ENCODE peak calls at places on chromosome 13, in seven cellular contexts. S is GM12878, N is H1, P is HepG2, Z is SK-N-SH, I is HCT116, K is K562. B is an unnamed sample.

GRCh38 chr13:26041476-26041875 is 10.3 kb downstream of the SHISA2 start:
- DNase-seq in S (no peak), N (no peak), P (no peak), Z (no peak), I (no peak), K (no peak), B (no peak)

GRCh38 chr13:75402787-75403186 is 79.2 kb downstream of the TBC1D4 start:
- DNase-seq in S (no peak), N (no peak), P (peak; percentile 45), Z (peak; percentile 39), I (no peak), K (no peak), B (no peak)

GRCh38 chr13:110925023-110925608 is 10.2 kb upstream of the ANKRD10 start:
- DNase-seq in S (no peak), N (no peak), P (no peak), Z (no peak), I (no peak), K (peak; percentile 49), B (no peak)

GRCh38 chr13:112056739-112057433 is 10.1 kb upstream of the SOX1 start:
- DNase-seq in S (no peak), N (no peak), P (no peak), Z (peak; percentile 40), I (no peak), K (no peak), B (no peak)

GRCh38 chr13:76646946-76647345 is 239.3 kb downstream of the KCTD12 start:
- DNase-seq in S (no peak), N (no peak), P (no peak), Z (no peak), I (no peak), K (no peak), B (no peak)

GRCh38 chr13:20221772-20222171 is 10.3 kb downstream of the GJB6 start:
- DNase-seq in S (no peak), N (no peak), P (no peak), Z (no peak), I (no peak), K (no peak), B (no peak)

GRCh38 chr13:28100149-28101121 is at the start of gene FLT3:
- DNase-seq in S (no peak), N (peak; percentile 49), P (no peak), Z (peak; percentile 59), I (peak; percentile 51), K (peak; percentile 5), B (peak; percentile 55)

GRCh38 chr13:113327391-113327765 is 30.3 kb downstream of the LAMP1 start:
- DNase-seq in S (no peak), N (no peak), P (no peak), Z (no peak), I (no peak), K (no peak), B (no peak)

GRCh38 chr13:113989585-113990300 is 15.9 kb upstream of the C13orf46 start:
- DNase-seq in S (no peak), N (no peak), P (no peak), Z (no peak), I (no peak), K (no peak), B (no peak)

GRCh38 chr13:99425485-99426341 is 75.6 kb upstream of the TM9SF2 start:
- DNase-seq in S (peak; percentile 90), N (no peak), P (no peak), Z (no peak), I (no peak), K (no peak), B (no peak)

GRCh38 chr13:57629821-57630235 is 1.7 kb upstream of the PCDH17 start:
- DNase-seq in S (no peak), N (peak; percentile 93), P (no peak), Z (peak; percentile 95), I (no peak), K (no peak), B (no peak)

GRCh38 chr13:108213946-108214345 is 1.4 kb downstream of the LIG4 start:
- DNase-seq in S (no peak), N (no peak), P (no peak), Z (no peak), I (no peak), K (no peak), B (no peak)

GRCh38 chr13:44930907-44931676 is 58.2 kb downstream of the NUFIP1 start:
- DNase-seq in S (no peak), N (no peak), P (no peak), Z (no peak), I (no peak), K (no peak), B (no peak)

GRCh38 chr13:81874681-81875661 is 1534.0 kb upstream of the SPRY2 start:
- DNase-seq in S (no peak), N (peak; percentile 91), P (peak; percentile 10), Z (no peak), I (no peak), K (no peak), B (no peak)

GRCh38 chr13:59666504-59666903 is 497.2 kb downstream of the DIAPH3 start:
- DNase-seq in S (no peak), N (no peak), P (no peak), Z (no peak), I (no peak), K (no peak), B (no peak)

GRCh38 chr13:99971576-99972189 is at the start of gene ZIC5:
- DNase-seq in S (no peak), N (peak; percentile 84), P (no peak), Z (peak; percentile 38), I (no peak), K (no peak), B (no peak)

GRCh38 chr13:22332411-22332810 is 661.5 kb downstream of the FGF9 start:
- DNase-seq in S (no peak), N (no peak), P (no peak), Z (no peak), I (no peak), K (no peak), B (no peak)

GRCh38 chr13:90951663-90952062 is 395.8 kb upstream of the MIR17HG start:
- DNase-seq in S (no peak), N (no peak), P (no peak), Z (no peak), I (no peak), K (no peak), B (no peak)

GRCh38 chr13:76271728-76272232 is 614.4 kb downstream of the KCTD12 start:
- DNase-seq in S (no peak), N (no peak), P (no peak), Z (no peak), I (no peak), K (no peak), B (no peak)

GRCh38 chr13:95494082-95494681 is 58.3 kb upstream of the CLDN10 start:
- DNase-seq in S (no peak), N (no peak), P (peak; percentile 55), Z (peak; percentile 62), I (peak; percentile 62), K (peak; percentile 62), B (peak; percentile 44)

DNA sequence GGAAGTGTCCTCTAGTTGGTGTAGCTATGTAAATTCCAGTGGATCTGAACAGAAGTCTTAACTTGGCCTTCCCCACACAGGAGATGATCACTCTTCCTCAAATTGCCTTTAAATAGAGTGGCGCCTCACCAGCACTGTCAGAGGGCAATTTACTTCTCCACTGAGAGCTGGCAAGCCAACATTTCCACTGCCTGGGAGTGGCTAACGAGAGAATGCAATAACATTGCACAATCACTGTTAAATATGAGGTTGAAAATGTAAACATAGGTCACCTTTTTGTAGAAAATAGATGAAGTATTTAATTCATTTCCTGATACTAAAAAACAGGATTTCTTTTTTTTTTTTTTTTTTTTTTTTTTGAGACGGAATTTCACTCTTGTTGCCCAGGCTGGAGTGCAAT is 55.4 kb upstream of the UBL3 start:
- DNase-seq in S (no peak), N (no peak), P (peak; percentile 24), Z (no peak), I (no peak), K (no peak), B (peak; percentile 62)
- TF ChIP-seq JUND in S (no peak), N (no peak), P (no peak), Z (no peak), I (no peak), K (no peak), B (no peak)

GRCh38 chr13:66312312-66313087 is 917.6 kb downstream of the PCDH9 start:
- DNase-seq in S (no peak), N (no peak), P (peak; percentile 6), Z (no peak), I (no peak), K (no peak), B (peak; percentile 1)

DNA sequence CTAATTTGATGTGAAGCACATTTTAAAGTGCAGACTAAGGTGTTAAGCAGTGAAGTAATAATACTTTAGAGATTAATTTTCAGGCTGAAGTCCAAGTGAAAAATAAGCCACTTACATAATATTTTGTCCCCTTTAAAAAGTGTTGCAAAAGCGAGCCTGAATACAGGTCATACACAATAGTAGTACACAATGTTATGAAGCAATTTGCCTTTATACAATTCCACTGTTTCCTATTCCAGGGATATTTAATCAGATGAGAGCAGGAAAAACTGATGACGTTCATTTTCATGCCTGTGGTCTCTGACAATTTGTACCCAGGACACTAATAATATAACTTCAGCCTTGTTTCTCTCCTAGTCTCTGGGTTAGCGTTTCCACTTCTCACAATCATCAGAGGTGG is 916.7 kb downstream of the PCDH9 start:
- DNase-seq in S (no peak), N (no peak), P (no peak), Z (no peak), I (no peak), K (no peak), B (no peak)
- TF ChIP-seq JUND in S (no peak), N (no peak), P (no peak), Z (no peak), I (no peak), K (no peak), B (no peak)

DNA sequence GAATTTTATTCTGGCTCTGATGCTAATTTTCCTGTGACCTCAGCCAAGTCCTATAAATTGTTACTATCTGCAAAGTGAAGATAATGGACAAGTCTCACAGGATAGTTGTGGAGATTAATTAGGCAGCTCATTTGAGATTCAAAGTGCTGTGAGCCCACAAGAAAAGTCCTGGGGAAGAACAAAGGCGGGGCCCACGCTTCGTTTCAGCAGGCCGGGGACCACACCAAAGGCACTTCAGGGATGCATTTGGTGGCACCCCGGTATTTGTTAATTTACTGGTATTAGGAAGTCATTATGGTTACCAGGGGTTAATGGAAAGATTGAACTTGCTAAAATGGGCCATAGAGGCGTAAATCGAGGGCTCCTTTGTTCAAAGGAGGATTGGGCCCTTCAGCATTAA is 511.0 kb downstream of the IRS2 start:
- DNase-seq in S (no peak), N (no peak), P (no peak), Z (no peak), I (no peak), K (no peak), B (no peak)
- TF ChIP-seq JUND in S (no peak), N (no peak), P (no peak), Z (no peak), I (no peak), K (no peak), B (no peak)

GRCh38 chr13:40676007-40676406 is 9.6 kb upstream of the FOXO1 start:
- DNase-seq in S (no peak), N (no peak), P (no peak), Z (no peak), I (no peak), K (no peak), B (no peak)

GRCh38 chr13:40673061-40673397 is 6.6 kb upstream of the FOXO1 start:
- DNase-seq in S (no peak), N (no peak), P (no peak), Z (no peak), I (no peak), K (no peak), B (no peak)

GRCh38 chr13:40670307-40670706 is 3.9 kb upstream of the FOXO1 start:
- DNase-seq in S (no peak), N (no peak), P (no peak), Z (no peak), I (no peak), K (no peak), B (no peak)

GRCh38 chr13:40673414-40673813 is 7.0 kb upstream of the FOXO1 start:
- DNase-seq in S (no peak), N (no peak), P (no peak), Z (no peak), I (no peak), K (no peak), B (no peak)

GRCh38 chr13:40672310-40673060 is 6.0 kb upstream of the FOXO1 start:
- DNase-seq in S (no peak), N (no peak), P (peak; percentile 73), Z (peak; percentile 59), I (peak; percentile 57), K (peak; percentile 85), B (no peak)
- TF ChIP-seq JUND in S (no peak), N (no peak), P (no peak), Z (peak; percentile 69), I (no peak), K (peak; percentile 84), B (no peak)

B was measured in T47D.